ENCODE peak calls at places on chromosomes 4 and X, in four cellular contexts. Q is heart left ventricle, W is nucleus accumbens, J is germinal center. I is an unnamed sample.

GRCh38 chrX:45860450-45860849 is 659.8 kb upstream of the DIPK2B start:
- DNase-seq in Q (no peak), W (no peak), J (no peak), I (no peak)

GRCh38 chr4:179625391-179625790 is 2183.2 kb upstream of the AGA start:
- DNase-seq in Q (no peak), W (no peak), J (no peak), I (no peak)

GRCh38 chr4:10403633-10404445 is 53.4 kb downstream of the ZNF518B start:
- DNase-seq in Q (no peak), W (no peak), J (no peak), I (no peak)

GRCh38 chr4:169492436-169493163 is 119.8 kb downstream of the NEK1 start:
- DNase-seq in Q (no peak), W (no peak), J (peak), I (peak)

GRCh38 chr4:89298788-89299152 is 8.8 kb downstream of the GPRIN3 start:
- DNase-seq in Q (no peak), W (no peak), J (peak), I (no peak)

GRCh38 chr4:87274803-87275202 is 47.9 kb downstream of the HSD17B13 start:
- DNase-seq in Q (no peak), W (no peak), J (no peak), I (no peak)

GRCh38 chr4:73417973-73418372 is 13.9 kb downstream of the ALB start:
- DNase-seq in Q (no peak), W (no peak), J (no peak), I (no peak)

GRCh38 chr4:82745173-82745842 is 53.3 kb downstream of the SCD5 start:
- DNase-seq in Q (no peak), W (no peak), J (no peak), I (no peak)

GRCh38 chr4:70721747-70722146 is at the start of gene RUFY3:
- DNase-seq in Q (peak), W (peak), J (no peak), I (no peak)

GRCh38 chr4:39621582-39621981 is 17.1 kb downstream of the SMIM14 start:
- DNase-seq in Q (peak), W (no peak), J (no peak), I (no peak)

GRCh38 chrX:51855698-51856097 is 37.7 kb upstream of the MAGED1 start:
- DNase-seq in Q (no peak), W (no peak), J (no peak), I (no peak)

GRCh38 chr4:158912390-158913175 is 143.8 kb downstream of the FNIP2 start:
- DNase-seq in Q (no peak), W (no peak), J (no peak), I (no peak)

GRCh38 chr4:76426272-76426671 is 5.3 kb upstream of the CCDC158 start:
- DNase-seq in Q (no peak), W (no peak), J (no peak), I (no peak)

GRCh38 chrX:85808217-85808616 is 239.1 kb downstream of the CHM start:
- DNase-seq in Q (no peak), W (no peak), J (no peak), I (no peak)